ENCODE peak calls at places on chromosomes 13 and 19, in eight cellular contexts. B, N, Y, R, W, L, U and V are unnamed samples.

GRCh38 chr19:4744451-4745170 is 21.0 kb upstream of the DPP9 start:
- DNase-seq in B (no peak), N (peak; percentile 90), Y (peak; percentile 39), R (peak; percentile 98), W (peak; percentile 52), L (no peak), U (no peak), V (no peak)

GRCh38 chr19:2702170-2703076 is at the start of gene GNG7:
- DNase-seq in B (peak; percentile 56), N (peak; percentile 73), Y (peak; percentile 88), R (peak; percentile 81), W (peak; percentile 83), L (peak; percentile 61), U (peak; percentile 94), V (peak; percentile 95)

GRCh38 chr13:47146136-47146535 is 249.3 kb upstream of the HTR2A start:
- DNase-seq in B (no peak), N (peak; percentile 71), Y (no peak), R (peak; percentile 11), W (no peak), L (no peak), U (no peak), V (no peak)

GRCh38 chr19:16042533-16043085 is 33.7 kb upstream of the TPM4 start:
- DNase-seq in B (no peak), N (peak; percentile 39), Y (no peak), R (peak; percentile 17), W (no peak), L (no peak), U (no peak), V (no peak)

GRCh38 chr13:113539822-113540221 is 44.7 kb upstream of the TFDP1 start:
- DNase-seq in B (no peak), N (no peak), Y (no peak), R (no peak), W (no peak), L (no peak), U (no peak), V (no peak)

GRCh38 chr13:35479223-35479536 is 2.7 kb upstream of the MAB21L1 start:
- DNase-seq in B (no peak), N (no peak), Y (no peak), R (no peak), W (no peak), L (no peak), U (no peak), V (no peak)

GRCh38 chr19:11375143-11375948 is 880 bp downstream of the SWSAP1 start:
- DNase-seq in B (no peak), N (no peak), Y (peak; percentile 49), R (no peak), W (no peak), L (no peak), U (peak; percentile 54), V (no peak)

GRCh38 chr19:38653028-38653571 is 5.7 kb downstream of the ACTN4 start:
- DNase-seq in B (no peak), N (peak; percentile 49), Y (peak; percentile 76), R (peak; percentile 51), W (peak; percentile 82), L (no peak), U (no peak), V (no peak)

GRCh38 chr19:622666-623065 is 10.7 kb downstream of the POLRMT start:
- DNase-seq in B (no peak), N (no peak), Y (no peak), R (no peak), W (no peak), L (no peak), U (no peak), V (no peak)

GRCh38 chr19:18167975-18168645 is 5.5 kb upstream of the IFI30 start:
- DNase-seq in B (no peak), N (peak; percentile 55), Y (no peak), R (peak; percentile 40), W (no peak), L (no peak), U (peak; percentile 35), V (no peak)

GRCh38 chr13:80499536-80500280 is 158.8 kb upstream of the SPRY2 start:
- DNase-seq in B (no peak), N (no peak), Y (no peak), R (no peak), W (no peak), L (no peak), U (no peak), V (no peak)

GRCh38 chr13:80340643-80341097 is 256 bp downstream of the SPRY2 start:
- DNase-seq in B (peak; percentile 14), N (peak; percentile 79), Y (peak; percentile 28), R (peak; percentile 81), W (peak; percentile 51), L (no peak), U (no peak), V (no peak)

GRCh38 chr19:18948976-18949356 is 7.9 kb upstream of the HOMER3 start:
- DNase-seq in B (no peak), N (no peak), Y (no peak), R (no peak), W (no peak), L (no peak), U (no peak), V (no peak)

GRCh38 chr13:102868366-102868936 is 22.6 kb downstream of the ERCC5 start:
- DNase-seq in B (no peak), N (peak; percentile 49), Y (no peak), R (no peak), W (no peak), L (no peak), U (no peak), V (no peak)

GRCh38 chr19:40650749-40651305 is 39.6 kb downstream of the NUMBL start:
- DNase-seq in B (no peak), N (peak; percentile 43), Y (peak; percentile 85), R (peak; percentile 79), W (no peak), L (no peak), U (no peak), V (no peak)

GRCh38 chr19:38281820-38282566 is 17.6 kb downstream of the SPINT2 start:
- DNase-seq in B (no peak), N (no peak), Y (no peak), R (no peak), W (no peak), L (no peak), U (no peak), V (no peak)

GRCh38 chr13:73779881-73780280 is 354.3 kb downstream of the KLF12 start:
- DNase-seq in B (no peak), N (no peak), Y (no peak), R (no peak), W (no peak), L (no peak), U (no peak), V (no peak)

GRCh38 chr13:75357576-75358295 is 124.2 kb downstream of the TBC1D4 start:
- DNase-seq in B (no peak), N (peak; percentile 92), Y (no peak), R (peak; percentile 76), W (peak; percentile 69), L (no peak), U (no peak), V (no peak)

GRCh38 chr13:46211116-46211515 is 612 bp upstream of the LRRC63 start:
- DNase-seq in B (no peak), N (no peak), Y (no peak), R (no peak), W (peak; percentile 10), L (no peak), U (no peak), V (no peak)

GRCh38 chr13:27770809-27771208 is 21.5 kb upstream of the GSX1 start:
- DNase-seq in B (no peak), N (peak; percentile 44), Y (no peak), R (peak; percentile 23), W (peak; percentile 46), L (no peak), U (no peak), V (no peak)
- TF ChIP-seq CTCF in B (peak; percentile 35), N (peak; percentile 65), Y (no peak), R (peak; percentile 51), W (peak; percentile 28), L (no peak), U (peak; percentile 36), V (peak; percentile 52)

GRCh38 chr13:93794197-93794885 is 567.7 kb downstream of the GPC6 start:
- DNase-seq in B (no peak), N (no peak), Y (no peak), R (no peak), W (no peak), L (no peak), U (no peak), V (no peak)

GRCh38 chr13:93786846-93787245 is 560.2 kb downstream of the GPC6 start:
- DNase-seq in B (no peak), N (peak; percentile 57), Y (no peak), R (peak; percentile 28), W (no peak), L (no peak), U (no peak), V (no peak)

GRCh38 chr13:93788456-93788855 is 561.8 kb downstream of the GPC6 start:
- DNase-seq in B (no peak), N (no peak), Y (no peak), R (no peak), W (no peak), L (no peak), U (no peak), V (no peak)

GRCh38 chr13:93784191-93784590 is 557.6 kb downstream of the GPC6 start:
- DNase-seq in B (no peak), N (no peak), Y (no peak), R (no peak), W (no peak), L (no peak), U (no peak), V (no peak)

GRCh38 chr13:93789058-93789457 is 562.5 kb downstream of the GPC6 start:
- DNase-seq in B (no peak), N (no peak), Y (no peak), R (no peak), W (no peak), L (no peak), U (no peak), V (no peak)
- TF ChIP-seq CTCF in B (no peak), N (no peak), Y (no peak), R (no peak), W (no peak), L (no peak), U (no peak), V (no peak)

GRCh38 chr19:7926021-7926726 is at the start of gene CTXN1:
- DNase-seq in B (no peak), N (peak; percentile 51), Y (peak; percentile 64), R (peak; percentile 51), W (peak; percentile 45), L (no peak), U (peak; percentile 71), V (peak; percentile 75)
- TF ChIP-seq CTCF in B (no peak), N (no peak), Y (no peak), R (no peak), W (no peak), L (no peak), U (no peak), V (peak; percentile 17)

GRCh38 chr19:51567583-51567982 is 3.5 kb upstream of the ZNF175 start:
- DNase-seq in B (no peak), N (no peak), Y (no peak), R (no peak), W (no peak), L (no peak), U (no peak), V (no peak)

GRCh38 chr19:51566489-51567100 is 4.5 kb upstream of the ZNF175 start:
- DNase-seq in B (no peak), N (no peak), Y (no peak), R (no peak), W (no peak), L (no peak), U (no peak), V (no peak)

GRCh38 chr19:51570962-51571575 is at the start of gene ZNF175:
- DNase-seq in B (peak; percentile 54), N (peak; percentile 98), Y (peak; percentile 95), R (peak; percentile 98), W (peak; percentile 99), L (peak; percentile 73), U (peak; percentile 95), V (peak; percentile 84)

GRCh38 chr19:51565583-51565982 is 5.5 kb upstream of the ZNF175 start:
- DNase-seq in B (no peak), N (no peak), Y (no peak), R (no peak), W (no peak), L (no peak), U (no peak), V (no peak)

GRCh38 chr19:51568456-51568855 is 2.6 kb upstream of the ZNF175 start:
- DNase-seq in B (no peak), N (no peak), Y (no peak), R (no peak), W (no peak), L (no peak), U (no peak), V (no peak)
- TF ChIP-seq CTCF in B (no peak), N (no peak), Y (no peak), R (no peak), W (no peak), L (no peak), U (no peak), V (no peak)